ENCODE peak calls at places on chromosome 9, in five cellular contexts. One of them, this sample, is unnamed.

GRCh38 chr9:133103183-133103986 is 17.7 kb downstream of the RALGDS start:
- DNase-seq in K562: peak
- DNase-seq in HCT116: no peak
- DNase-seq in GM12878: no peak
- DNase-seq in HepG2: peak
- DNase-seq in this sample: peak

GRCh38 chr9:134010774-134011173 is 14.5 kb upstream of the BRD3OS start:
- DNase-seq in HCT116: no peak
- DNase-seq in GM12878: no peak
- DNase-seq in K562: no peak
- DNase-seq in HepG2: peak
- DNase-seq in this sample: peak

GRCh38 chr9:15295761-15296405 is 11.1 kb downstream of the TTC39B start:
- DNase-seq in K562: no peak
- DNase-seq in GM12878: peak
- DNase-seq in HepG2: peak
- DNase-seq in HCT116: no peak
- DNase-seq in this sample: no peak

GRCh38 chr9:33151007-33151557 is 16.1 kb downstream of the B4GALT1 start:
- DNase-seq in HCT116: no peak
- DNase-seq in K562: no peak
- DNase-seq in GM12878: no peak
- DNase-seq in HepG2: peak
- DNase-seq in this sample: no peak

GRCh38 chr9:2043881-2044462 is 28.8 kb downstream of the SMARCA2 start:
- DNase-seq in HepG2: no peak
- DNase-seq in GM12878: no peak
- DNase-seq in K562: no peak
- DNase-seq in HCT116: no peak
- DNase-seq in this sample: no peak

GRCh38 chr9:38084556-38084880 is 15.5 kb upstream of the SHB start:
- DNase-seq in HepG2: no peak
- DNase-seq in GM12878: no peak
- DNase-seq in HCT116: no peak
- DNase-seq in K562: no peak
- DNase-seq in this sample: no peak

GRCh38 chr9:120327322-120327721 is 252.6 kb downstream of the CDK5RAP2 start:
- DNase-seq in GM12878: no peak
- DNase-seq in K562: no peak
- DNase-seq in HepG2: no peak
- DNase-seq in HCT116: no peak
- DNase-seq in this sample: no peak

GRCh38 chr9:127489471-127490115 is 38.3 kb downstream of the LRSAM1 start:
- DNase-seq in HepG2: no peak
- DNase-seq in K562: peak
- DNase-seq in HCT116: no peak
- DNase-seq in GM12878: no peak
- DNase-seq in this sample: peak

GRCh38 chr9:110571801-110572490 is 7.6 kb downstream of the SVEP1 start:
- DNase-seq in HepG2: no peak
- DNase-seq in K562: no peak
- DNase-seq in HCT116: no peak
- DNase-seq in GM12878: no peak
- DNase-seq in this sample: no peak

GRCh38 chr9:135718616-135719015 is 16.6 kb downstream of the KCNT1 start:
- DNase-seq in HCT116: peak
- DNase-seq in GM12878: no peak
- DNase-seq in K562: no peak
- DNase-seq in HepG2: peak
- DNase-seq in this sample: no peak

GRCh38 chr9:2158111-2158610 is 143.0 kb downstream of the SMARCA2 start:
- DNase-seq in HCT116: no peak
- DNase-seq in K562: no peak
- DNase-seq in GM12878: peak
- DNase-seq in HepG2: no peak
- DNase-seq in this sample: peak

GRCh38 chr9:2489838-2490314 is 131.7 kb upstream of the VLDLR start:
- DNase-seq in K562: no peak
- DNase-seq in HepG2: no peak
- DNase-seq in GM12878: no peak
- DNase-seq in HCT116: no peak
- DNase-seq in this sample: peak

GRCh38 chr9:125079931-125080330 is 63.4 kb downstream of the SCAI start:
- DNase-seq in HepG2: no peak
- DNase-seq in GM12878: no peak
- DNase-seq in HCT116: no peak
- DNase-seq in K562: no peak
- DNase-seq in this sample: no peak

GRCh38 chr9:117929873-117930272 is 225.7 kb downstream of the TLR4 start:
- DNase-seq in GM12878: no peak
- DNase-seq in HCT116: no peak
- DNase-seq in HepG2: no peak
- DNase-seq in K562: no peak
- DNase-seq in this sample: no peak

GRCh38 chr9:8074645-8075044 is 275.1 kb upstream of the DMAC1 start:
- DNase-seq in HCT116: no peak
- DNase-seq in GM12878: no peak
- DNase-seq in K562: no peak
- DNase-seq in HepG2: no peak
- DNase-seq in this sample: no peak

GRCh38 chr9:8071445-8071798 is 271.8 kb upstream of the DMAC1 start:
- DNase-seq in GM12878: no peak
- DNase-seq in HepG2: no peak
- DNase-seq in HCT116: no peak
- DNase-seq in K562: no peak
- DNase-seq in this sample: no peak

DNA sequence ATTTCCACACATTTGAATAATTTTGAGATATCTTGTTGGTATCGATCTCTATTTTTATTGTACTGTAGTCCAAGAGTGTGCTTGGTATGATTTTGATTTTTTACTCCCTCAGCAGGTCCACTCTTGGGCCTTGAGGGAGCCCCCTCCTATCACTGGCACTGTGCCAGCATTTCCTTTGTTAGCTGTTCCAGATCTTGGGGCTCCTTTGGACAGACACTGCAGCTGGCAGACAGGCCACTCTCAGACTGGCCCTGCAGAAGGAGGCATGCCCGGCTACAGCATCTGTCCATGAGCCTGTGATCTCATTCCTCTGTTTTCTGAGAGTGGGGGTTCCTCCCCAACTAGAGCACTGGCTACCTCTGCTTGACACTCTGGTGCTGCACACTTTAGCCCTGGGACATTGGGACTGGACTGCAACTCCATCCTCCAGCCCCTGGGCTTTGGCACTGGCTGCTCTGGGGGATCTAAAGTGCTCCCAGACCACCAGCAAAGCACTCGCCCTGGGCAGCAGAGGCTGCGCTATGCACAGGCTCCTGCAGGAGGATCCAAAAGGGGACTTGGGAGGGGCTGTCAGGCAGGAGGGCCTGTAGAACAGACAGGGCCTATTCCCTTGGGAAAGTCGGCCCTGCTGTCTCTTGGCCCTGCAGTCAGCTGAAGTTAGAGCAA is 271.3 kb upstream of the DMAC1 start:
- DNase-seq in HCT116: no peak
- DNase-seq in HepG2: no peak
- DNase-seq in GM12878: no peak
- DNase-seq in K562: no peak
- DNase-seq in this sample: peak
- TF ChIP-seq ZBTB33 in HCT116: no peak
- TF ChIP-seq ZBTB33 in HepG2: no peak
- TF ChIP-seq ZBTB33 in GM12878: no peak
- TF ChIP-seq ZBTB33 in K562: no peak
- TF ChIP-seq ZBTB33 in this sample: no peak

GRCh38 chr9:116094846-116095245 is 58.7 kb upstream of the PAPPA start:
- DNase-seq in K562: no peak
- DNase-seq in HepG2: no peak
- DNase-seq in HCT116: no peak
- DNase-seq in GM12878: no peak
- DNase-seq in this sample: no peak
- TF ChIP-seq REST in K562: no peak
- TF ChIP-seq REST in HepG2: no peak
- TF ChIP-seq REST in HCT116: no peak
- TF ChIP-seq REST in GM12878: no peak
- TF ChIP-seq REST in this sample: no peak

GRCh38 chr9:107308461-107308860 is 25.4 kb downstream of the RAD23B start:
- DNase-seq in K562: no peak
- DNase-seq in GM12878: no peak
- DNase-seq in HepG2: no peak
- DNase-seq in HCT116: no peak
- DNase-seq in this sample: no peak

GRCh38 chr9:107307331-107307730 is 24.3 kb downstream of the RAD23B start:
- DNase-seq in HCT116: no peak
- DNase-seq in GM12878: no peak
- DNase-seq in HepG2: no peak
- DNase-seq in K562: no peak
- DNase-seq in this sample: no peak

GRCh38 chr9:107312651-107313050 is 29.6 kb downstream of the RAD23B start:
- DNase-seq in K562: no peak
- DNase-seq in GM12878: no peak
- DNase-seq in HCT116: no peak
- DNase-seq in HepG2: no peak
- DNase-seq in this sample: no peak

GRCh38 chr9:107306308-107306707 is 23.2 kb downstream of the RAD23B start:
- DNase-seq in HepG2: no peak
- DNase-seq in K562: no peak
- DNase-seq in HCT116: no peak
- DNase-seq in GM12878: no peak
- DNase-seq in this sample: no peak

DNA sequence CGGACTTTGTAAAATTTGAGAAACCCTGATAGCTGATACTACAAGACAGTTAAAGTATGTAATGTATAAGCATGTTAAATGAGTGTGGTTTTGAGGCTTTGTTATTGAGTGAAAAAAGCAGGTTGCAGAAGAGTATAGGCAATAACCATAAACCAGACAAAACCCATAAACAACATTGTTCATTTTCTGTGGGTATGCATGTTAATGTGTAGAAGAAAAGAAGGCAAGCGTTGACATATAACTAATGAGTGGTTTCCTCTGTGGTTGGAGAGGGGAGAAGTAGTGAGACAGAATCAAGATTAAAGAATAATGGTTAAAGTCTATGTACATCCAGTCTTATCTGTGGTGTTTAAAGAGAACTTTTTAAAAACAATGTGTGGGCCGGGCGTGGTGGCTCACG is 26.2 kb downstream of the RAD23B start:
- DNase-seq in GM12878: peak
- DNase-seq in HCT116: no peak
- DNase-seq in K562: no peak
- DNase-seq in HepG2: no peak
- DNase-seq in this sample: no peak
- TF ChIP-seq ZBTB33 in GM12878: no peak
- TF ChIP-seq ZBTB33 in HCT116: no peak
- TF ChIP-seq ZBTB33 in K562: no peak
- TF ChIP-seq ZBTB33 in HepG2: no peak
- TF ChIP-seq ZBTB33 in this sample: no peak

GRCh38 chr9:108884701-108885100 is 22.6 kb downstream of the ACTL7A start:
- DNase-seq in HepG2: no peak
- DNase-seq in K562: no peak
- DNase-seq in HCT116: no peak
- DNase-seq in GM12878: no peak
- DNase-seq in this sample: no peak

GRCh38 chr9:108894225-108894997 is 32.3 kb downstream of the ACTL7A start:
- DNase-seq in GM12878: no peak
- DNase-seq in HCT116: no peak
- DNase-seq in K562: no peak
- DNase-seq in HepG2: peak
- DNase-seq in this sample: no peak

GRCh38 chr9:108885643-108886348 is 23.7 kb downstream of the ACTL7A start:
- DNase-seq in K562: peak
- DNase-seq in GM12878: peak
- DNase-seq in HepG2: peak
- DNase-seq in HCT116: peak
- DNase-seq in this sample: no peak

GRCh38 chr9:108889649-108890067 is 27.6 kb downstream of the ACTL7A start:
- DNase-seq in HepG2: peak
- DNase-seq in HCT116: peak
- DNase-seq in GM12878: no peak
- DNase-seq in K562: no peak
- DNase-seq in this sample: no peak
- TF ChIP-seq REST in HepG2: peak
- TF ChIP-seq REST in HCT116: no peak
- TF ChIP-seq REST in GM12878: no peak
- TF ChIP-seq REST in K562: no peak
- TF ChIP-seq REST in this sample: no peak

DNA sequence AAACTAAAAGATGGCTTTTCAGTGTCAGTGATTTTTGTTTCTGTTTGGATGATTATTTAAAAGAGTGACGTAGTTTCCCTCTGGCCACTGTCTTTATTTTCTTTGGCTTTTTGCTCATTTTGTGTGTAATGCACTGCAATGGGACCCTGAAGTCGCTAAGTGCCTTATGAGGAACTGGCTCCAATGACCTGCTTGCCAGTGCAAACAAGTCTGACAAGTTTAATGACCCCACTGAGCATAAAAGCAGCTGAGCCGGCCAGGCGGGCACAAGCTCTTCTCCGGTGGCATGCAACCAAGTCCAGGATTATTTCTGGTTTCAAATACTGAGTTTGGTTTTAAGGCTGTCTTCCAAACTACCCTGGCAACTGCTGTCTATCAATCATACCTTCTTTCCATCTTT is 15.6 kb upstream of the GNA14 start:
- DNase-seq in HepG2: no peak
- DNase-seq in K562: no peak
- DNase-seq in HCT116: no peak
- DNase-seq in GM12878: no peak
- DNase-seq in this sample: peak
- TF ChIP-seq ZBTB33 in HepG2: no peak
- TF ChIP-seq ZBTB33 in K562: no peak
- TF ChIP-seq ZBTB33 in HCT116: no peak
- TF ChIP-seq ZBTB33 in GM12878: no peak
- TF ChIP-seq ZBTB33 in this sample: no peak

DNA sequence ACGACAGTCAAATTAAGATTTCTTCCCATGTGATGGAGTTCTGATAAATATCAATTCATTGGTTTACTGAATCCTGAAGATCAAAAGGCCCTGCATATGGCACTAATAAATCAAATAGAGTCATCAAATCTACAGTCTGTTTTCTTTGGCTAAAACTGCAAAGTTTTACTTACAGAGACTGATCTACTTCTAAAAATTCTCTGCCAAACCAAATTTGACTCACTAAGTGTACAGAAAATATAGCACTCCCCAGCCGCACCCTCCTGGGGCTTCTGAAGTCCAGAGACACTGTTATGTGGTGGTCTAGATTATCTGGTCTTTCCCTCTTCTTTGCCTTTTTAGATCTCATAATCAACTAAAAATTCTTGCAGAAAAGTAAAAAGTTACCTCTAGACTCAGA is 237.7 kb downstream of the MLLT3 start:
- DNase-seq in HepG2: no peak
- DNase-seq in HCT116: no peak
- DNase-seq in K562: no peak
- DNase-seq in GM12878: no peak
- DNase-seq in this sample: no peak
- TF ChIP-seq REST in HepG2: no peak
- TF ChIP-seq REST in HCT116: no peak
- TF ChIP-seq REST in K562: no peak
- TF ChIP-seq REST in GM12878: no peak
- TF ChIP-seq REST in this sample: no peak

GRCh38 chr9:111632051-111632450 is 917 bp downstream of the DNAJC25 start:
- DNase-seq in K562: no peak
- DNase-seq in HCT116: no peak
- DNase-seq in GM12878: no peak
- DNase-seq in HepG2: peak
- DNase-seq in this sample: no peak
- TF ChIP-seq ZBTB33 in K562: no peak
- TF ChIP-seq ZBTB33 in HCT116: no peak
- TF ChIP-seq ZBTB33 in GM12878: no peak
- TF ChIP-seq ZBTB33 in HepG2: no peak
- TF ChIP-seq ZBTB33 in this sample: no peak

GRCh38 chr9:35096035-35096849 is at the start of gene PIGO:
- DNase-seq in K562: peak
- DNase-seq in HCT116: peak
- DNase-seq in HepG2: peak
- DNase-seq in GM12878: no peak
- DNase-seq in this sample: peak
- TF ChIP-seq REST in K562: peak
- TF ChIP-seq REST in HCT116: no peak
- TF ChIP-seq REST in HepG2: peak
- TF ChIP-seq REST in GM12878: no peak
- TF ChIP-seq REST in this sample: peak

This sample was measured in SK-N-SH.